ENCODE peak calls at places on chromosomes 16 and 17, in four cellular contexts. U is H1, R is HepG2, H is HCT116. Z is an unnamed sample.

GRCh38 chr16:20851601-20852000 is 45.3 kb downstream of the REXO5 start:
- DNase-seq in U (no peak), R (peak; percentile 72), H (peak; percentile 28), Z (no peak)

GRCh38 chr17:31900877-31901276 is 631 bp downstream of the UTP6 start:
- DNase-seq in U (no peak), R (peak; percentile 16), H (no peak), Z (peak; percentile 30)

GRCh38 chr16:14285542-14286380 is 214.6 kb downstream of the MRTFB start:
- DNase-seq in U (peak; percentile 100), R (peak; percentile 95), H (peak; percentile 82), Z (peak; percentile 90)

GRCh38 chr17:60141111-60142018 is 8.4 kb upstream of the CA4 start:
- DNase-seq in U (peak; percentile 69), R (no peak), H (no peak), Z (no peak)

GRCh38 chr17:27321372-27321771 is 27.5 kb downstream of the WSB1 start:
- DNase-seq in U (peak; percentile 36), R (no peak), H (no peak), Z (no peak)

GRCh38 chr17:58376472-58376921 is 24.5 kb upstream of the SUPT4H1 start:
- DNase-seq in U (peak; percentile 41), R (no peak), H (no peak), Z (no peak)

GRCh38 chr16:56192644-56192960 is 1.3 kb downstream of the GNAO1 start:
- DNase-seq in U (no peak), R (no peak), H (no peak), Z (no peak)

GRCh38 chr17:42310281-42311156 is 22.2 kb downstream of the STAT5A start:
- DNase-seq in U (no peak), R (no peak), H (no peak), Z (peak; percentile 77)

GRCh38 chr16:69112285-69113129 is 7.1 kb downstream of the HAS3 start:
- DNase-seq in U (peak; percentile 90), R (peak; percentile 62), H (no peak), Z (peak; percentile 81)

GRCh38 chr16:53754938-53755910 is 51.3 kb downstream of the FTO start:
- DNase-seq in U (no peak), R (no peak), H (no peak), Z (no peak)

GRCh38 chr16:85209526-85210121 is 97.4 kb upstream of the CIBAR2 start:
- DNase-seq in U (no peak), R (peak; percentile 34), H (no peak), Z (no peak)

GRCh38 chr16:59356709-59357108 is 622.6 kb upstream of the GOT2 start:
- DNase-seq in U (no peak), R (no peak), H (no peak), Z (peak; percentile 90)

GRCh38 chr17:64406321-64407200 is 15.9 kb upstream of the PECAM1 start:
- DNase-seq in U (no peak), R (peak; percentile 92), H (no peak), Z (peak; percentile 52)

GRCh38 chr17:75587718-75588545 is at the start of gene MYO15B:
- DNase-seq in U (peak; percentile 87), R (no peak), H (no peak), Z (peak; percentile 43)

GRCh38 chr16:78957328-78958100 is 643.0 kb downstream of the MAF start:
- DNase-seq in U (no peak), R (no peak), H (no peak), Z (no peak)

GRCh38 chr17:42414782-42415409 is 8.2 kb downstream of the CAVIN1 start:
- DNase-seq in U (no peak), R (no peak), H (no peak), Z (peak; percentile 51)

GRCh38 chr17:80272366-80272765 is 11.7 kb downstream of the RNF213 start:
- DNase-seq in U (no peak), R (no peak), H (no peak), Z (no peak)

GRCh38 chr16:19479302-19479721 is 42.6 kb downstream of the GDE1 start:
- DNase-seq in U (no peak), R (peak; percentile 86), H (no peak), Z (no peak)

GRCh38 chr16:50506543-50506937 is 41.7 kb upstream of the NKD1 start:
- DNase-seq in U (no peak), R (no peak), H (no peak), Z (no peak)

GRCh38 chr16:50507397-50507796 is 40.8 kb upstream of the NKD1 start:
- DNase-seq in U (no peak), R (no peak), H (no peak), Z (no peak)

GRCh38 chr16:50502616-50503000 is 45.6 kb upstream of the NKD1 start:
- DNase-seq in U (no peak), R (peak; percentile 87), H (no peak), Z (no peak)

GRCh38 chr16:50505115-50505514 is 43.1 kb upstream of the NKD1 start:
- DNase-seq in U (no peak), R (no peak), H (no peak), Z (no peak)

GRCh38 chr16:50505714-50506542 is 42.3 kb upstream of the NKD1 start:
- DNase-seq in U (no peak), R (peak; percentile 80), H (no peak), Z (no peak)
- TF ChIP-seq FOSL1 in U (no peak), R (no peak), H (no peak), Z (no peak)

DNA sequence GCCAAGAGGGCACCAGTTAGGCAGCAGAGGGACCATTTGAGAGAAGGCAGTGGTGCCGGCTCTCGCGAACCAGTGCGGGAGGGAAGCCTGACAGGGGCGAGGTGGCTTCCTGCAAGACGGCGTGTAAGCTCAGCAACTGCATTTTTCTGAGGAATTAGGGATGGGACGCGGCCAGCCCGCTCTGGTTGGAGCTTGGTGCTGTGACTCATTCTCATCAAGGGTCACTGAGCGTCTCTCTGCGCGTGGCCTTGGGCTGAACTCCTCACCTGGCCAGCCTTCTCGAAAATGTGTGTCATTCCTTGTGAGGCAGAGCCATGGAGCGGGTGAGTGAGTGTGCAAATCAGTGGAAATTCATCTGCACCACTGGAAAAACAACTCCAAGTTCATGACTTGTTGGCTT is 52.8 kb downstream of the NTN1 start:
- DNase-seq in U (no peak), R (no peak), H (peak; percentile 4), Z (no peak)
- TF ChIP-seq FOSL1 in U (no peak), R (no peak), H (no peak), Z (no peak)

GRCh38 chr17:14354807-14355206 is 53.9 kb downstream of the HS3ST3B1 start:
- DNase-seq in U (no peak), R (no peak), H (no peak), Z (no peak)
- TF ChIP-seq FOSL1 in U (no peak), R (no peak), H (no peak), Z (no peak)

DNA sequence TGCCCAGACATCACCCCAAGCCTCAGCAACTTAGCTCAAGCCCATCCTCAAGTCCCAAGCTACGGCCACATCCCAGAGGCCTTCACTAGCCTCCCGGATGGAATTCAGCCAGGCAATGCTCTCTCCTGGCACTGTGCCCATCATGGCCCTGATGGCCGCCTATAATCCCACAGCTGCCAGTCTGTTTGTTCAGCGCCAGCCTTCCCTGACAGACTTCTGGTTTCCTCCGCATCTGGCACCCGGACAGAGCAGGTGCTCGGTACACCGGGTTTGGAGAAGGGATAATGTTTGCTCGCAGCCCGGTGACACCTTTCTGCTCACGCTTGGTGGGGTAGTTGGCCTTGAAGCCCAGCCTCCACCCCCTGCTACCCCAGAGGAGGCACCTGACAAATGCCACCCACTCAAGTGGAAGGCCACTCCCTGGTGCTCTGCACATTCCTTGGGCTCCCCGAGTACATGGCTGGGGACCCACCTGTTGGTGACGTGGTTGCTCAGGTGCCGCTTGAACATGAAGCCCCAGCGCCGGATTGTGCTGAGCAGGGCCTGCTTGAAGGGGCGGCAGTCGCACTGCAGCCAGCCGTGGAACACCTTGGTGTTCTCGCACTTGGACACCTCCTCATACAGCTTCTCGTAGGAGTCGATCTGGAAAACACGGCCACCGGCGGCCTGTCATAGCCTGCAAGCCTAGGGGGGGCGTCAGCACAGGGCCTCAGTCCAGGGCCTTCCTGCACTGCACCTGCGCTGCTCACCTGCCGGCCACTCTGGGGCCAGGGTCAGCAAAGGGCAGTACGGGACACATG is 47.1 kb downstream of the DNAH17 start:
- DNase-seq in U (no peak), R (no peak), H (no peak), Z (no peak)
- TF ChIP-seq FOSL1 in U (no peak), R (no peak), H (no peak), Z (no peak)

GRCh38 chr17:16980061-16980460 is 8.1 kb upstream of the TNFRSF13B start:
- DNase-seq in U (peak; percentile 27), R (no peak), H (no peak), Z (no peak)
- TF ChIP-seq FOSL1 in U (no peak), R (no peak), H (no peak), Z (no peak)

GRCh38 chr16:12529582-12529981 is 274.1 kb downstream of the CPPED1 start:
- DNase-seq in U (no peak), R (no peak), H (no peak), Z (peak; percentile 18)
- TF ChIP-seq FOSL1 in U (no peak), R (no peak), H (no peak), Z (no peak)

GRCh38 chr17:56976941-56977570 is 875 bp upstream of the SCPEP1 start:
- DNase-seq in U (no peak), R (peak; percentile 53), H (no peak), Z (peak; percentile 14)
- TF ChIP-seq FOSL1 in U (no peak), R (no peak), H (no peak), Z (no peak)

GRCh38 chr16:1336619-1337018 is 3.2 kb downstream of the BAIAP3 start:
- DNase-seq in U (no peak), R (no peak), H (no peak), Z (no peak)

GRCh38 chr16:1335211-1335971 is 1.9 kb downstream of the BAIAP3 start:
- DNase-seq in U (no peak), R (no peak), H (no peak), Z (no peak)

GRCh38 chr16:1334739-1335138 is 1.3 kb downstream of the BAIAP3 start:
- DNase-seq in U (no peak), R (no peak), H (no peak), Z (no peak)

GRCh38 chr16:1337486-1337885 is 4.0 kb downstream of the BAIAP3 start:
- DNase-seq in U (no peak), R (no peak), H (no peak), Z (no peak)

GRCh38 chr16:1335996-1336395 is 2.6 kb downstream of the BAIAP3 start:
- DNase-seq in U (no peak), R (no peak), H (no peak), Z (no peak)
- TF ChIP-seq FOSL1 in U (no peak), R (no peak), H (no peak), Z (no peak)